ENCODE peak calls at places on chromosomes 7 and 10, in seven cellular contexts. One of them, this sample, is unnamed.

GRCh38 chr10:91856637-91857036 is 52.6 kb downstream of the FGFBP3 start:
- DNase-seq in stimulated activated naive B cell treated with anti-CD40 and anti-IgM and Interleukin-4, amounts not matched to agents 10 μg/mL and 1 μg/mL and 100 μg/mL, for 72 hours: no peak
- DNase-seq in Right ventricle myocardium superior: no peak
- DNase-seq in T follicular helper cell: no peak
- DNase-seq in AG09319: no peak
- DNase-seq in RWPE1: no peak
- DNase-seq in PC-9: no peak
- DNase-seq in this sample: no peak

GRCh38 chr7:129804301-129805085 is 148.3 kb downstream of the UBE2H start:
- DNase-seq in stimulated activated naive B cell treated with anti-CD40 and anti-IgM and Interleukin-4, amounts not matched to agents 10 μg/mL and 1 μg/mL and 100 μg/mL, for 72 hours: no peak
- DNase-seq in Right ventricle myocardium superior: no peak
- DNase-seq in T follicular helper cell: no peak
- DNase-seq in AG09319: no peak
- DNase-seq in RWPE1: no peak
- DNase-seq in PC-9: no peak
- DNase-seq in this sample: no peak

GRCh38 chr7:99504281-99504602 is 220 bp upstream of the ZKSCAN5 start:
- DNase-seq in stimulated activated naive B cell treated with anti-CD40 and anti-IgM and Interleukin-4, amounts not matched to agents 10 μg/mL and 1 μg/mL and 100 μg/mL, for 72 hours: no peak
- DNase-seq in Right ventricle myocardium superior: no peak
- DNase-seq in T follicular helper cell: no peak
- DNase-seq in AG09319: no peak
- DNase-seq in RWPE1: no peak
- DNase-seq in PC-9: peak; percentile 90
- DNase-seq in this sample: no peak

GRCh38 chr7:29102554-29103151 is 43.7 kb downstream of the CPVL start:
- DNase-seq in stimulated activated naive B cell treated with anti-CD40 and anti-IgM and Interleukin-4, amounts not matched to agents 10 μg/mL and 1 μg/mL and 100 μg/mL, for 72 hours: no peak
- DNase-seq in Right ventricle myocardium superior: peak; percentile 74
- DNase-seq in T follicular helper cell: no peak
- DNase-seq in AG09319: peak; percentile 29
- DNase-seq in RWPE1: no peak
- DNase-seq in PC-9: no peak
- DNase-seq in this sample: no peak

GRCh38 chr10:132768346-132769248 is 17.4 kb downstream of the NKX6-2 start:
- DNase-seq in stimulated activated naive B cell treated with anti-CD40 and anti-IgM and Interleukin-4, amounts not matched to agents 10 μg/mL and 1 μg/mL and 100 μg/mL, for 72 hours: no peak
- DNase-seq in Right ventricle myocardium superior: no peak
- DNase-seq in T follicular helper cell: no peak
- DNase-seq in AG09319: no peak
- DNase-seq in RWPE1: no peak
- DNase-seq in PC-9: no peak
- DNase-seq in this sample: no peak

GRCh38 chr10:75115137-75115536 is 3.7 kb downstream of the SAMD8 start:
- DNase-seq in stimulated activated naive B cell treated with anti-CD40 and anti-IgM and Interleukin-4, amounts not matched to agents 10 μg/mL and 1 μg/mL and 100 μg/mL, for 72 hours: no peak
- DNase-seq in Right ventricle myocardium superior: no peak
- DNase-seq in T follicular helper cell: no peak
- DNase-seq in AG09319: no peak
- DNase-seq in RWPE1: no peak
- DNase-seq in PC-9: no peak
- DNase-seq in this sample: no peak

GRCh38 chr10:124565565-124566221 is 104.1 kb downstream of the LHPP start:
- DNase-seq in stimulated activated naive B cell treated with anti-CD40 and anti-IgM and Interleukin-4, amounts not matched to agents 10 μg/mL and 1 μg/mL and 100 μg/mL, for 72 hours: no peak
- DNase-seq in Right ventricle myocardium superior: no peak
- DNase-seq in T follicular helper cell: no peak
- DNase-seq in AG09319: no peak
- DNase-seq in RWPE1: no peak
- DNase-seq in PC-9: no peak
- DNase-seq in this sample: no peak

GRCh38 chr7:30146127-30146612 is 11.4 kb downstream of the MTURN start:
- DNase-seq in stimulated activated naive B cell treated with anti-CD40 and anti-IgM and Interleukin-4, amounts not matched to agents 10 μg/mL and 1 μg/mL and 100 μg/mL, for 72 hours: no peak
- DNase-seq in Right ventricle myocardium superior: no peak
- DNase-seq in T follicular helper cell: no peak
- DNase-seq in AG09319: no peak
- DNase-seq in RWPE1: no peak
- DNase-seq in PC-9: no peak
- DNase-seq in this sample: no peak

GRCh38 chr7:21092923-21093702 is 306.4 kb upstream of the SP8 start:
- DNase-seq in stimulated activated naive B cell treated with anti-CD40 and anti-IgM and Interleukin-4, amounts not matched to agents 10 μg/mL and 1 μg/mL and 100 μg/mL, for 72 hours: no peak
- DNase-seq in Right ventricle myocardium superior: no peak
- DNase-seq in T follicular helper cell: no peak
- DNase-seq in AG09319: no peak
- DNase-seq in RWPE1: no peak
- DNase-seq in PC-9: no peak
- DNase-seq in this sample: no peak

GRCh38 chr10:112360308-112361270 is 13.3 kb upstream of the ACSL5 start:
- DNase-seq in stimulated activated naive B cell treated with anti-CD40 and anti-IgM and Interleukin-4, amounts not matched to agents 10 μg/mL and 1 μg/mL and 100 μg/mL, for 72 hours: no peak
- DNase-seq in Right ventricle myocardium superior: peak; percentile 76
- DNase-seq in T follicular helper cell: no peak
- DNase-seq in AG09319: no peak
- DNase-seq in RWPE1: peak; percentile 58
- DNase-seq in PC-9: peak; percentile 69
- DNase-seq in this sample: no peak

GRCh38 chr10:87734987-87735827 is 75.5 kb downstream of the PAPSS2 start:
- DNase-seq in stimulated activated naive B cell treated with anti-CD40 and anti-IgM and Interleukin-4, amounts not matched to agents 10 μg/mL and 1 μg/mL and 100 μg/mL, for 72 hours: peak; percentile 1
- DNase-seq in Right ventricle myocardium superior: no peak
- DNase-seq in T follicular helper cell: no peak
- DNase-seq in AG09319: peak; percentile 15
- DNase-seq in RWPE1: peak; percentile 61
- DNase-seq in PC-9: no peak
- DNase-seq in this sample: peak; percentile 22

GRCh38 chr7:519974-520458 is 370 bp upstream of the PDGFA start:
- DNase-seq in stimulated activated naive B cell treated with anti-CD40 and anti-IgM and Interleukin-4, amounts not matched to agents 10 μg/mL and 1 μg/mL and 100 μg/mL, for 72 hours: peak; percentile 44
- DNase-seq in Right ventricle myocardium superior: peak; percentile 74
- DNase-seq in T follicular helper cell: no peak
- DNase-seq in AG09319: no peak
- DNase-seq in RWPE1: peak; percentile 55
- DNase-seq in PC-9: no peak
- DNase-seq in this sample: peak; percentile 63

GRCh38 chr10:124075116-124075955 is 18.1 kb downstream of the CHST15 start:
- DNase-seq in stimulated activated naive B cell treated with anti-CD40 and anti-IgM and Interleukin-4, amounts not matched to agents 10 μg/mL and 1 μg/mL and 100 μg/mL, for 72 hours: no peak
- DNase-seq in Right ventricle myocardium superior: no peak
- DNase-seq in T follicular helper cell: no peak
- DNase-seq in AG09319: no peak
- DNase-seq in RWPE1: no peak
- DNase-seq in PC-9: no peak
- DNase-seq in this sample: no peak

This sample was measured in GM19239.